ENCODE peak calls at places on chromosomes 3 and 15, in four cellular contexts. N, T, M and V are unnamed samples.

GRCh38 chr3:50611464-50612233 is at the start of gene CISH:
- DNase-seq in M (peak; percentile 97), T (peak; percentile 92), N (peak; percentile 94), V (no peak)

GRCh38 chr3:179321585-179322322 is 1.1 kb upstream of the ZNF639 start:
- DNase-seq in T (peak; percentile 50), M (peak; percentile 71), N (no peak), V (no peak)

GRCh38 chr3:27353221-27353620 is 16.0 kb downstream of the NEK10 start:
- DNase-seq in T (no peak), N (no peak), M (no peak), V (no peak)

GRCh38 chr3:24264748-24265158 is 229.9 kb downstream of the THRB start:
- DNase-seq in N (peak; percentile 16), T (peak; percentile 12), M (peak; percentile 74), V (no peak)

GRCh38 chr15:69576948-69577351 is 124.3 kb downstream of the RPLP1 start:
- DNase-seq in N (no peak), M (no peak), T (no peak), V (no peak)

GRCh38 chr3:30140356-30140755 is 466.0 kb upstream of the TGFBR2 start:
- DNase-seq in M (no peak), N (no peak), T (no peak), V (no peak)

GRCh38 chr15:100762913-100763627 is 116.6 kb upstream of the ALDH1A3 start:
- DNase-seq in N (no peak), T (no peak), M (no peak), V (no peak)

GRCh38 chr3:104269771-104270170 is 1096.9 kb upstream of the ALCAM start:
- DNase-seq in T (no peak), N (no peak), M (no peak), V (no peak)

GRCh38 chr3:72234394-72234793 is 449.4 kb upstream of the PROK2 start:
- DNase-seq in M (no peak), N (no peak), T (no peak), V (no peak)

GRCh38 chr15:92797168-92798052 is 102.7 kb upstream of the CHD2 start:
- DNase-seq in N (no peak), T (peak; percentile 57), M (peak; percentile 84), V (peak; percentile 40)

GRCh38 chr3:13705702-13706280 is 156.9 kb downstream of the FBLN2 start:
- DNase-seq in M (no peak), N (no peak), T (no peak), V (no peak)

GRCh38 chr3:154931484-154931883 is 148.6 kb upstream of the MME start:
- DNase-seq in N (no peak), T (no peak), M (no peak), V (no peak)
- TF ChIP-seq SPI1 in N (no peak), T (no peak), M (no peak), V (no peak)

GRCh38 chr3:184234224-184234623 is 4.8 kb downstream of the VWA5B2 start:
- DNase-seq in N (no peak), T (peak; percentile 21), M (peak; percentile 68), V (no peak)
- TF ChIP-seq SPI1 in N (no peak), T (no peak), M (no peak), V (no peak)

GRCh38 chr3:151035072-151035471 is 50.4 kb upstream of the MED12L start:
- DNase-seq in T (no peak), N (no peak), M (no peak), V (no peak)
- TF ChIP-seq SPI1 in T (no peak), N (no peak), M (no peak), V (no peak)

GRCh38 chr3:110928016-110928662 is 143.5 kb upstream of the NECTIN3 start:
- DNase-seq in M (no peak), N (no peak), T (no peak), V (no peak)
- TF ChIP-seq SPI1 in M (no peak), N (no peak), T (no peak), V (no peak)

GRCh38 chr3:126540946-126541627 is 17.1 kb downstream of the CHST13 start:
- DNase-seq in T (peak; percentile 32), N (no peak), M (peak; percentile 12), V (no peak)

GRCh38 chr3:126538966-126539365 is 15.0 kb downstream of the CHST13 start:
- DNase-seq in T (no peak), N (no peak), M (no peak), V (no peak)

GRCh38 chr3:126539558-126540250 is 15.7 kb downstream of the CHST13 start:
- DNase-seq in N (no peak), M (no peak), T (no peak), V (no peak)

GRCh38 chr3:126541628-126542339 is 16.9 kb downstream of the C3orf22 start:
- DNase-seq in M (no peak), T (no peak), N (no peak), V (no peak)

DNA sequence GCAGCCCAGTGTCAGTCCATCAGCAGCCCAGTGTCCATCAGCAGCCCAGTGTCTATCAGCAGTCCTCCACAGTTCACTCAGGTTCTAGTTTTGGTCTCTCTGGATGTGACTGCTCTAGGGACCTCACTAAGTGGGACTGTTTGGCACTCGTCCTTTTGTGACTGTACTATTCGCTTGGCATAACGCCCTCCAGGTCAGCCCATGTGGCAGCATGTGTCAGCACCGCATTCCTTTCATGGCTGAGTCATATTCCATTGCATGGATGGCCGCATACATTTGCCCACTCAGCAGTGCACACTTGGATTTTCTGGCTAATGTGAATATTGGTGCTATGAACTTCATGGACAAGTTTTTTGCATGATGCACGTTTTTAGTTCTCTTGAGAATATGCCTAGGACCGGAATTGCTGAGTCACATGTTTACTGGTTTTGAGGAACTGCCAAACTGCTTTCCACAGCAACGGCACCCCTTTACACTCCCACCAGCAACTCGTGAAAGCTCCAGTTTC is 16.4 kb downstream of the CHST13 start:
- DNase-seq in T (peak; percentile 85), N (no peak), M (peak; percentile 45), V (no peak)
- TF ChIP-seq SPI1 in T (peak; percentile 96), N (peak; percentile 56), M (peak; percentile 87), V (no peak)

GRCh38 chr15:61702224-61703120 is 357.8 kb downstream of the VPS13C start:
- DNase-seq in N (no peak), M (no peak), T (no peak), V (no peak)
- TF ChIP-seq SPI1 in N (no peak), M (no peak), T (no peak), V (no peak)

GRCh38 chr3:3772338-3772737 is 26.9 kb upstream of the LRRN1 start:
- DNase-seq in N (no peak), T (no peak), M (no peak), V (no peak)

GRCh38 chr3:3778216-3778615 is 21.0 kb upstream of the LRRN1 start:
- DNase-seq in T (no peak), M (no peak), N (no peak), V (no peak)

GRCh38 chr3:3772920-3773319 is 26.3 kb upstream of the LRRN1 start:
- DNase-seq in T (no peak), N (no peak), M (no peak), V (no peak)

GRCh38 chr3:3778641-3779270 is 20.5 kb upstream of the LRRN1 start:
- DNase-seq in N (no peak), T (no peak), M (no peak), V (no peak)

GRCh38 chr3:3776607-3777006 is 22.6 kb upstream of the LRRN1 start:
- DNase-seq in T (no peak), N (no peak), M (no peak), V (no peak)
- TF ChIP-seq SPI1 in T (no peak), N (no peak), M (no peak), V (no peak)

DNA sequence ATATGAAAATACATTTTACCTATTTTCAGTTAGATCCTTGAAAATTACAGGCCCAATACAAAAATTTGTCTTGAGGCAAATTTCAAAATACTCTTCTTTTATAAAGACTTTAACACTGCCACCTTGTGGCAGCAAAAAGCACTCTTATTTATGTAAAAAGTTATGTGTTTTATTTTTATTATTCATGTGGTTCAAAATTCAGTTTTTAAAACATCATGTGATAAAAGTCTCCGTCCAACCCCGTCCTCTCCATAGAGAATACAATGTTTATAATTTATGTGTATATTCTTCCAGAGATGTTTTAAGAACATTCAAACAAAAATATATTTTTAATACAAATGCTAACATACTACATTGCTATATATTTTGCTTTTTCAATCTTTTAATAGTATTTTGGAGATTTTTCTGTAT is 36.9 kb upstream of the TRIM59 start:
- DNase-seq in M (peak; percentile 67), T (no peak), N (no peak), V (no peak)
- TF ChIP-seq SPI1 in M (no peak), T (no peak), N (no peak), V (no peak)

GRCh38 chr3:5057217-5057616 is 64.9 kb upstream of the ARL8B start:
- DNase-seq in T (no peak), M (no peak), N (no peak), V (no peak)
- TF ChIP-seq SPI1 in T (no peak), M (no peak), N (no peak), V (no peak)